ENCODE peak calls at places on chromosomes 2 and 18, in five cellular contexts. U, B, L, H and P are unnamed samples.

GRCh38 chr2:231667497-231667896 is 40.8 kb upstream of the PTMA start:
- DNase-seq in B (no peak), H (no peak), U (no peak), L (no peak), P (no peak)

GRCh38 chr2:69139778-69140177 is 126.8 kb downstream of the ANTXR1 start:
- DNase-seq in U (no peak), H (no peak), L (no peak), B (no peak), P (peak; percentile 13)

GRCh38 chr2:140355481-140356090 is 1575.4 kb upstream of the NXPH2 start:
- DNase-seq in U (no peak), B (no peak), H (no peak), L (no peak), P (no peak)

GRCh38 chr2:211306929-211307328 is 750.5 kb downstream of the CPS1 start:
- DNase-seq in U (no peak), L (no peak), H (no peak), B (no peak), P (no peak)

GRCh38 chr18:60684843-60685513 is 312.4 kb upstream of the MC4R start:
- DNase-seq in B (no peak), L (no peak), H (no peak), U (peak; percentile 58), P (peak; percentile 46)

GRCh38 chr2:45741451-45741850 is 90.0 kb downstream of the PRKCE start:
- DNase-seq in H (no peak), U (no peak), B (no peak), L (no peak), P (peak; percentile 17)

GRCh38 chr2:74242354-74243071 is 44.1 kb downstream of the MTHFD2 start:
- DNase-seq in L (no peak), H (no peak), U (no peak), B (no peak), P (no peak)

GRCh38 chr2:99554238-99554637 is 64.4 kb upstream of the REV1 start:
- DNase-seq in H (no peak), B (no peak), U (no peak), L (no peak), P (no peak)

GRCh38 chr2:71576541-71576940 is 123.2 kb downstream of the DYSF start:
- DNase-seq in U (no peak), B (no peak), H (no peak), L (no peak), P (no peak)

GRCh38 chr2:41932241-41933034 is 115.4 kb upstream of the PKDCC start:
- DNase-seq in B (no peak), H (no peak), L (no peak), U (peak; percentile 46), P (no peak)

GRCh38 chr2:118805061-118805690 is 42.3 kb downstream of the EN1 start:
- DNase-seq in U (no peak), H (no peak), L (no peak), B (no peak), P (no peak)

GRCh38 chr2:20241973-20242726 is 17.2 kb upstream of the SDC1 start:
- DNase-seq in U (no peak), L (no peak), H (no peak), B (no peak), P (no peak)

GRCh38 chr2:180461761-180462160 is 454.7 kb upstream of the CWC22 start:
- DNase-seq in L (no peak), H (no peak), B (no peak), U (no peak), P (no peak)

GRCh38 chr2:172282944-172283343 is 144.4 kb upstream of the ITGA6 start:
- DNase-seq in U (peak; percentile 90), B (no peak), L (no peak), H (no peak), P (peak; percentile 54)

GRCh38 chr2:88071365-88071764 is 3.7 kb downstream of the SMYD1 start:
- DNase-seq in L (no peak), H (no peak), B (no peak), U (no peak), P (no peak)

GRCh38 chr2:142734231-142734630 is 143.2 kb upstream of the KYNU start:
- DNase-seq in U (no peak), B (no peak), H (no peak), L (no peak), P (no peak)

GRCh38 chr18:49656098-49656591 is 94.3 kb downstream of the LIPG start:
- DNase-seq in U (peak; percentile 72), B (no peak), L (peak; percentile 53), H (peak; percentile 6), P (peak; percentile 75)

GRCh38 chr2:39435254-39435653 is 1.8 kb downstream of the MAP4K3 start:
- DNase-seq in B (no peak), U (peak; percentile 38), L (no peak), H (no peak), P (peak; percentile 15)

GRCh38 chr18:54946149-54946581 is 13.1 kb downstream of the CCDC68 start:
- DNase-seq in B (no peak), H (peak; percentile 26), U (peak; percentile 66), L (peak; percentile 85), P (peak; percentile 56)

GRCh38 chr18:36672437-36673344 is 156.1 kb downstream of the TPGS2 start:
- DNase-seq in B (no peak), H (no peak), U (peak; percentile 76), L (peak; percentile 11), P (peak; percentile 98)

GRCh38 chr2:217459675-217460405 is 543.0 kb downstream of the TNS1 start:
- DNase-seq in L (no peak), U (no peak), B (no peak), H (no peak), P (no peak)

GRCh38 chr18:39604836-39605235 is 2039.2 kb upstream of the CELF4 start:
- DNase-seq in B (no peak), H (no peak), U (peak; percentile 55), L (no peak), P (peak; percentile 55)

GRCh38 chr18:46405832-46406538 is 251.0 kb downstream of the LOXHD1 start:
- DNase-seq in B (no peak), U (no peak), H (no peak), L (no peak), P (no peak)

GRCh38 chr18:46406539-46406932 is 250.5 kb downstream of the LOXHD1 start:
- DNase-seq in L (no peak), B (no peak), H (no peak), U (no peak), P (peak; percentile 35)

GRCh38 chr18:46407471-46408166 is 249.4 kb downstream of the LOXHD1 start:
- DNase-seq in L (no peak), H (no peak), U (peak; percentile 21), B (no peak), P (peak; percentile 30)

GRCh38 chr18:46411191-46411590 is 245.8 kb downstream of the LOXHD1 start:
- DNase-seq in H (no peak), U (no peak), L (no peak), B (no peak), P (no peak)

GRCh38 chr18:46408334-46408987 is 248.6 kb downstream of the LOXHD1 start:
- DNase-seq in L (no peak), H (no peak), B (no peak), U (no peak), P (no peak)
- TF ChIP-seq CTCF in L (no peak), H (peak; percentile 38), B (no peak), U (no peak), P (no peak)

GRCh38 chr2:221100467-221101089 is 471.5 kb downstream of the EPHA4 start:
- DNase-seq in L (no peak), H (no peak), B (no peak), U (no peak), P (no peak)
- TF ChIP-seq CTCF in L (no peak), H (no peak), B (no peak), U (no peak), P (no peak)

GRCh38 chr2:222827417-222827816 is 33.4 kb upstream of the ACSL3 start:
- DNase-seq in L (no peak), B (no peak), H (no peak), U (no peak), P (peak; percentile 55)

GRCh38 chr2:222828572-222828971 is 32.3 kb upstream of the ACSL3 start:
- DNase-seq in U (no peak), H (no peak), L (no peak), B (no peak), P (peak; percentile 69)

GRCh38 chr2:222819722-222820333 is 41.0 kb upstream of the ACSL3 start:
- DNase-seq in L (no peak), H (no peak), B (no peak), U (peak; percentile 52), P (peak; percentile 52)

GRCh38 chr2:222825031-222825430 is 35.8 kb upstream of the ACSL3 start:
- DNase-seq in B (no peak), L (no peak), H (no peak), U (no peak), P (no peak)

GRCh38 chr2:222823183-222823915 is 37.5 kb upstream of the ACSL3 start:
- DNase-seq in B (no peak), L (no peak), U (no peak), H (no peak), P (no peak)
- TF ChIP-seq CTCF in B (no peak), L (no peak), U (no peak), H (no peak), P (no peak)

GRCh38 chr2:223947711-223948205 is 2.6 kb upstream of the WDFY1 start:
- DNase-seq in H (no peak), B (no peak), L (no peak), U (no peak), P (no peak)

GRCh38 chr2:223952280-223952968 is 4.8 kb upstream of the MRPL44 start:
- DNase-seq in H (no peak), L (no peak), B (no peak), U (no peak), P (no peak)

GRCh38 chr2:223945755-223946154 is 620 bp upstream of the WDFY1 start:
- DNase-seq in B (no peak), U (no peak), H (no peak), L (no peak), P (no peak)

GRCh38 chr2:223950448-223951347 is 5.6 kb upstream of the WDFY1 start:
- DNase-seq in B (no peak), L (no peak), U (no peak), H (no peak), P (peak; percentile 41)

DNA sequence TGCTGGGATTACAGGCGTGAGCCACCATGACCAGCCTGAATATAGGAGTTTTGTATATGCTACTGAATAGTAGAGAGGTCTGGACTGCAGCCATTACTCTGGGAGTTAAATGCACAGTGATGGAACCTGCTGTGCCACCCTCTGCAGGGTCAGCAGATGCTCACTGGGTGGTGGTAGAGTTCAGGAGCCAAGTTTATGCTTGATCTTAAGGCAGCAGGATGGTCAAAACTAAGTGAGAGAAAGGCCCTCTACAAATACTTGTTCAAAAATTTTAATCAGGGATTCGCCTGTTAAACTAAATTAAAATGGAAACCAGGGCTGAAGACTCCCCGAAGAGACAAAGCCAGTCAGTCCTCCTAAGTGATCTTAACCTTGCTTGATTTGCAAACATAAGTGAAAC is 4.1 kb upstream of the WDFY1 start:
- DNase-seq in H (no peak), L (no peak), U (no peak), B (no peak), P (no peak)
- TF ChIP-seq CTCF in H (no peak), L (no peak), U (no peak), B (no peak), P (no peak)

DNA sequence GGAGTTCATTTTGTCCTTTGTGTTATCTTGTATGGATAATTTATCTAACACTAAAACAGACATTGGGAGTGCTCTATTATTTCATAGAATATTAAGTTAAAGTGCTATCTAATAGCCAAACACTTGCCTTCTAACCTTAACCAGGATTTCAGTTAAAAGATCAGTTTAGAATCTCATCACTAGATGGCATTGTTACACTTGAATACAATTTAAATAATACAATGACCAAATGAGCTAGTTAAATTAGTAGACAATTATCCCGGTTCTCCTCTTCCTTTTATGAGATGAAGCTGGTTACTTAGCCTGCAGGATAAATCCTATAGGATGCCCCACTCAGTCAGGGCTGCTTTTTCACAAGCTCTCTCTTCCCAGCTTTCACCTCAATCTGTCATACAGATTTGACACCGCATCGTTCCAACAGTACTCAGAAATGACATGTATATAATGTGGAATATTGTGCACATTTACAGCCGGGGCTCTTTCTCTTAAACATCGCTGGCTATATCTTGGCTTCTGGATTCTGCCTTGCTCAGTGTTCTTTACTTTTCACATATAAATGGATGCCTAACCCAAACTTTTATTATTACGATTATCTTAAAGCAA is 678.8 kb downstream of the KCNJ3 start:
- DNase-seq in B (no peak), L (no peak), U (peak; percentile 57), H (no peak), P (peak; percentile 47)
- TF ChIP-seq CTCF in B (no peak), L (peak; percentile 14), U (peak; percentile 29), H (peak; percentile 67), P (peak; percentile 41)